ENCODE peak calls at places on chromosomes 3 and 15, in six cellular contexts. Q is smooth muscle cell of the brain vasculature; Z is stimulated activated CD4-positive, alpha-beta T cell treated with anti-CD3 and anti-CD28 coated beads, Interleukin-1b, Interleukin-23, amount 100 ng/mL, for 24 hours; E is GM13977; H is NCI-H2081; O is neural crest cell. W is an unnamed sample.

GRCh38 chr15:40782609-40783227 is 12.9 kb downstream of the C15orf62 start:
- DNase-seq in Z (peak), E (peak), Q (no peak), O (peak), H (peak), W (no peak)

GRCh38 chr15:61983087-61983486 is 77.2 kb downstream of the VPS13C start:
- DNase-seq in Q (no peak), O (no peak), H (no peak), E (no peak), Z (no peak), W (no peak)

GRCh38 chr3:148079370-148079769 is 618.3 kb upstream of the AGTR1 start:
- DNase-seq in O (no peak), Z (no peak), E (no peak), Q (no peak), H (no peak), W (no peak)

GRCh38 chr3:120144267-120144666 is 50.0 kb upstream of the GSK3B start:
- DNase-seq in Q (no peak), Z (no peak), E (no peak), O (no peak), H (no peak), W (no peak)

GRCh38 chr3:37986479-37987314 is 3.9 kb upstream of the VILL start:
- DNase-seq in O (no peak), H (no peak), Q (no peak), Z (no peak), E (no peak), W (no peak)

GRCh38 chr3:56884387-56884786 is 82.6 kb upstream of the ARHGEF3 start:
- DNase-seq in Q (no peak), E (no peak), O (no peak), Z (no peak), H (no peak), W (no peak)

GRCh38 chr3:42698911-42699230 is 3.7 kb downstream of the HHATL start:
- DNase-seq in E (no peak), O (no peak), H (no peak), Z (no peak), Q (no peak), W (no peak)

GRCh38 chr3:120555661-120556509 is 40.3 kb upstream of the NDUFB4 start:
- DNase-seq in H (no peak), Q (no peak), Z (no peak), O (no peak), E (no peak), W (no peak)

GRCh38 chr15:65650312-65651041 is 28.7 kb downstream of the SLC24A1 start:
- DNase-seq in E (no peak), Q (no peak), H (no peak), Z (no peak), O (no peak), W (no peak)

GRCh38 chr3:127068871-127069270 is 86.0 kb downstream of the PLXNA1 start:
- DNase-seq in Z (no peak), H (no peak), Q (no peak), E (no peak), O (no peak), W (no peak)

GRCh38 chr3:197458179-197458707 is 97.5 kb downstream of the BDH1 start:
- DNase-seq in H (no peak), Z (no peak), O (no peak), E (peak), Q (no peak), W (no peak)

GRCh38 chr15:50764331-50765201 is 940 bp downstream of the SPPL2A start:
- DNase-seq in Q (no peak), O (no peak), H (peak), E (peak), Z (no peak), W (no peak)

GRCh38 chr3:23161308-23161707 is 41.8 kb upstream of the UBE2E2 start:
- DNase-seq in Z (no peak), E (no peak), H (no peak), Q (no peak), O (no peak), W (no peak)

GRCh38 chr3:162970292-162970691 is 1473.7 kb downstream of the OTOL1 start:
- DNase-seq in O (no peak), E (no peak), Z (no peak), Q (no peak), H (no peak), W (no peak)

GRCh38 chr3:124861041-124861440 is 26.1 kb downstream of the ITGB5 start:
- DNase-seq in E (no peak), Z (no peak), O (no peak), Q (no peak), H (no peak), W (no peak)

GRCh38 chr3:196793224-196793623 is 53.6 kb downstream of the PAK2 start:
- DNase-seq in H (no peak), Z (no peak), E (no peak), O (no peak), Q (no peak), W (no peak)

GRCh38 chr15:53658827-53659226 is 100.6 kb downstream of the WDR72 start:
- DNase-seq in Z (no peak), Q (no peak), O (no peak), H (peak), E (no peak), W (no peak)

GRCh38 chr15:45376967-45377629 is 1.2 kb downstream of the GATM start:
- DNase-seq in E (no peak), Q (no peak), Z (no peak), O (no peak), H (no peak), W (no peak)

GRCh38 chr3:4401441-4401840 is 65.6 kb downstream of the SUMF1 start:
- DNase-seq in E (no peak), Q (no peak), H (no peak), O (no peak), Z (no peak), W (no peak)

GRCh38 chr3:18279338-18279737 is 145.8 kb downstream of the SATB1 start:
- DNase-seq in H (no peak), Z (no peak), O (no peak), Q (no peak), E (no peak), W (peak)

GRCh38 chr3:37970802-37971201 is 19.8 kb upstream of the VILL start:
- DNase-seq in Q (no peak), E (no peak), O (no peak), Z (no peak), H (no peak), W (no peak)

GRCh38 chr3:69665026-69665739 is 74.1 kb upstream of the MITF start:
- DNase-seq in O (no peak), E (no peak), H (peak), Z (no peak), Q (no peak), W (no peak)

GRCh38 chr3:190175490-190175889 is 54.8 kb upstream of the P3H2 start:
- DNase-seq in H (no peak), O (no peak), Q (no peak), Z (no peak), E (no peak), W (no peak)

GRCh38 chr3:79184226-79184625 is 583.6 kb downstream of the ROBO1 start:
- DNase-seq in E (no peak), H (no peak), O (no peak), Z (no peak), Q (no peak), W (no peak)

GRCh38 chr15:66647358-66647757 is 54.7 kb upstream of the SMAD6 start:
- DNase-seq in Z (no peak), O (no peak), H (no peak), Q (no peak), E (no peak), W (no peak)

GRCh38 chr3:54122046-54122801 is at the start of gene CACNA2D3:
- DNase-seq in Z (no peak), E (peak), H (peak), Q (no peak), O (peak), W (no peak)

GRCh38 chr3:115830764-115831395 is 207.6 kb downstream of the GAP43 start:
- DNase-seq in Q (no peak), H (no peak), E (no peak), Z (no peak), O (no peak), W (no peak)

GRCh38 chr3:4894891-4895530 is 84.2 kb upstream of the BHLHE40 start:
- DNase-seq in O (no peak), H (no peak), Z (no peak), Q (no peak), E (no peak), W (no peak)

W was measured in HL-60.